ENCODE peak calls at places on chromosome 11, in four cellular contexts. N is PC-3, U is neural progenitor cell, Y is H1. J is an unnamed sample.
A peak's percentile ranks its signal among the peaks of the same experiment; 100 is the strongest.

GRCh38 chr11:128530119-128531091 is 57.0 kb downstream of the ETS1 start:
- DNase-seq in N (peak; percentile 88), U (no peak), Y (no peak), J (no peak)

GRCh38 chr11:64894812-64895452 is 16.5 kb upstream of the EHD1 start:
- DNase-seq in N (no peak), U (no peak), Y (no peak), J (no peak)

GRCh38 chr11:35030716-35031213 is 108.2 kb upstream of the CD44 start:
- DNase-seq in N (peak; percentile 96), U (no peak), Y (no peak), J (peak; percentile 75)

GRCh38 chr11:131295986-131296385 is 74.4 kb upstream of the NTM start:
- DNase-seq in N (no peak), U (no peak), Y (no peak), J (no peak)

GRCh38 chr11:10856689-10857603 is 907 bp downstream of the ZBED5 start:
- DNase-seq in N (peak; percentile 45), U (peak; percentile 66), Y (no peak), J (no peak)

GRCh38 chr11:84817998-84818397 is 809.1 kb downstream of the DLG2 start:
- DNase-seq in N (peak; percentile 97), U (no peak), Y (no peak), J (peak; percentile 40)

GRCh38 chr11:106087815-106088435 is 10.5 kb downstream of the AASDHPPT start:
- DNase-seq in N (peak; percentile 83), U (peak; percentile 54), Y (no peak), J (no peak)

GRCh38 chr11:3835752-3836151 is 5.0 kb downstream of the RHOG start:
- DNase-seq in N (no peak), U (no peak), Y (no peak), J (no peak)

GRCh38 chr11:30585892-30586250 is 282 bp downstream of the MPPED2 start:
- DNase-seq in N (no peak), U (peak; percentile 84), Y (no peak), J (no peak)

GRCh38 chr11:65147352-65148075 is 13.2 kb upstream of the SYVN1 start:
- DNase-seq in N (no peak), U (no peak), Y (no peak), J (no peak)

GRCh38 chr11:60756307-60757032 is at the start of gene MS4A15:
- DNase-seq in N (peak; percentile 83), U (peak; percentile 55), Y (no peak), J (no peak)

GRCh38 chr11:45321669-45322068 is 35.5 kb upstream of the SYT13 start:
- DNase-seq in N (no peak), U (no peak), Y (no peak), J (no peak)

GRCh38 chr11:112805658-112806057 is 155.6 kb upstream of the NCAM1 start:
- DNase-seq in N (no peak), U (no peak), Y (no peak), J (no peak)

GRCh38 chr11:126361400-126361799 is 5.9 kb downstream of the ST3GAL4 start:
- DNase-seq in N (no peak), U (no peak), Y (no peak), J (no peak)

GRCh38 chr11:78560826-78561484 is 13.7 kb downstream of the NARS2 start:
- DNase-seq in N (peak; percentile 39), U (no peak), Y (no peak), J (no peak)

GRCh38 chr11:122656073-122656630 is 630 bp downstream of the UBASH3B start:
- DNase-seq in N (peak; percentile 65), U (peak; percentile 82), Y (no peak), J (no peak)

GRCh38 chr11:59767212-59767611 is 12.0 kb downstream of the STX3 start:
- DNase-seq in N (no peak), U (no peak), Y (no peak), J (no peak)

GRCh38 chr11:115607621-115608191 is 103.5 kb upstream of the CADM1 start:
- DNase-seq in N (no peak), U (peak; percentile 31), Y (no peak), J (no peak)

GRCh38 chr11:69233761-69234136 is 60.2 kb upstream of the MYEOV start:
- DNase-seq in N (no peak), U (no peak), Y (no peak), J (no peak)

GRCh38 chr11:132056689-132057088 is 686.3 kb downstream of the NTM start:
- DNase-seq in N (no peak), U (no peak), Y (no peak), J (no peak)

GRCh38 chr11:44329472-44330230 is 19.7 kb upstream of the ALX4 start:
- DNase-seq in N (no peak), U (no peak), Y (no peak), J (no peak)

GRCh38 chr11:117806906-117807305 is 9.9 kb upstream of the DSCAML1 start:
- DNase-seq in N (no peak), U (no peak), Y (no peak), J (no peak)

GRCh38 chr11:117807482-117808272 is 10.7 kb upstream of the DSCAML1 start:
- DNase-seq in N (peak; percentile 81), U (peak; percentile 81), Y (no peak), J (no peak)

GRCh38 chr11:117805048-117805447 is 8.0 kb upstream of the DSCAML1 start:
- DNase-seq in N (no peak), U (no peak), Y (no peak), J (no peak)

GRCh38 chr11:117808768-117809167 is 11.8 kb upstream of the DSCAML1 start:
- DNase-seq in N (no peak), U (no peak), Y (no peak), J (no peak)

DNA sequence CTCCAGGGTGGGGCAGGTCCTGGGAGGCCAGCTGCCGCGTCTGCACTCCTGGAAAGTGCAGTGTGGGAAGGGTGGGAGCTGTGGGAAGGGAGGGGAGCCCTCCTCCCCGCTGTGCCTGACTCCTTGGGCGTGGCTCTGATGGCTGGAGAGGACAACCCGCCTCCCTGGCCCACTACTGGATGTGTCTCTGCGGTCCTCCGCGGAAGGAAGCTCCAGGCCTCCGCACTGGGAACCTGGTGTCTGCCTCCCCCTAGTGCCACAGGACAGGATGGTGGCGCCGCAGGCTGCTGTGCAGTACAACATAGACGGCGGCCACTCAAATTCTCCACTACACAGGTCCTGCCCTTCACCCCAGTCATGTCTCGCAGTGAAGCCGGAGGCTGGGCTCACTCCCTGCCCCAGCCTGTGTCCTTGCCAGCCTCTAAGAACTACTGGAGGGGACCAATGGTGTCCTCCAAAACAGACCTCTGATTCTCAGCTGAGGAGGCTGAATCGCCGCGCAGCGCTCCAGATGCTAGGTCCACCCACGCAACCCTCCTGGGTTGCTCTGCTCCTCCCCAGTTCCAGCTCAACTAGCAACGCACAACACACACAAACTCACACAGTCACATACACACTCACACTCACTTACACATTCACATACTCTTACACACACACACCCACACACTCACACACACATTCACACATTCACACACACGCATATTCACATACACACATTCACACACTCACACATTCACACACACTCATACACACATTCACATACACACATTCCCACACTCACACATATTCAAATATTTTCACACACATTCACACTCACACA is 12.4 kb upstream of the DSCAML1 start:
- DNase-seq in N (peak; percentile 61), U (peak; percentile 87), Y (no peak), J (no peak)
- H3K4me3 ChIP-seq in N (no peak overlapping the region), U (no peak overlapping the region), Y (no peak overlapping the region), J (no peak overlapping the region)

DNA sequence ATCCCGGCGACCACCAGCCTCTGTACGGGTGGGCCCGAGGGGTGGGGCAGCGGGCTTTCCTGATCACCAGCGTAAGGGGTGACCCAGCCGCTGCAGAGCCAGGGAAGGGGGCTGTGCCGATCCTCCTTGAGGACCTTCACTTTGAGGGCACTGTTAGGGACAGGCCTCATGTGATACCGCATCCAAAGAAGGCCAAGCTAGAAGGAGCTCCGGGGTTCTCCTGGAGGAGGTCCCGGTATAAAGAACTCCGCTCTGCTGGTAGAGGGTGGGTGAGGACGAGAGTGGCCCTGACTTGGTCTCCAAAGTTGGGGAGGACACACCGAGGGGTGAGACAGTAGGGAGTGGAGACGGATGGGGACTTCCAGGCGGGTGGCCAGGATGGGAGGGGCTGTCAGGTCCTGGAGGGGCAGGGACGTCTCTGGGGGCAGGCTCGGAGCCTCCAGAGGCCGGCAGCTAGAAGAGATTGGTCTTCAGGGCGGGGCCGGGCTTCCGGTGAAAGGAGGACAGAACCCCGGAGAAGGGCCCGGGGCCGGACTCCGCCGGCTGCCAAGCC is 4.6 kb downstream of the PHOX2A start:
- DNase-seq in N (peak; percentile 47), U (peak; percentile 73), Y (no peak), J (no peak)
- TF ChIP-seq EZH2 in N (no peak), U (no peak), Y (no peak), J (no peak)

GRCh38 chr11:2097998-2098690 is 41.0 kb downstream of the IGF2 start:
- DNase-seq in N (no peak), U (no peak), Y (no peak), J (no peak)

GRCh38 chr11:2096919-2097301 is 42.3 kb downstream of the IGF2 start:
- DNase-seq in N (no peak), U (no peak), Y (no peak), J (no peak)

GRCh38 chr11:2096001-2096918 is 42.9 kb downstream of the IGF2 start:
- DNase-seq in N (no peak), U (no peak), Y (no peak), J (no peak)

GRCh38 chr11:2098691-2099522 is 40.3 kb downstream of the IGF2 start:
- DNase-seq in N (no peak), U (no peak), Y (no peak), J (no peak)

GRCh38 chr11:2097356-2097997 is 41.7 kb downstream of the IGF2 start:
- DNase-seq in N (peak; percentile 22), U (peak; percentile 92), Y (peak; percentile 33), J (no peak)
- H3K4me2 ChIP-seq in N (no peak overlapping the region), U (peak overlapping the region; percentile 43), Y (peak overlapping the region; percentile 48), J (no peak overlapping the region)

GRCh38 chr11:14645985-14646900 is 2.6 kb downstream of the PDE3B start:
- DNase-seq in N (no peak), U (no peak), Y (no peak), J (no peak)

GRCh38 chr11:14642873-14643696 is 519 bp upstream of the PDE3B start:
- DNase-seq in N (no peak), U (peak; percentile 5), Y (no peak), J (no peak)

GRCh38 chr11:14643697-14644395 is at the start of gene PDE3B:
- DNase-seq in N (peak; percentile 27), U (peak; percentile 92), Y (no peak), J (no peak)

GRCh38 chr11:14644396-14645246 is 1.0 kb downstream of the PDE3B start:
- DNase-seq in N (no peak), U (peak; percentile 65), Y (no peak), J (no peak)

DNA sequence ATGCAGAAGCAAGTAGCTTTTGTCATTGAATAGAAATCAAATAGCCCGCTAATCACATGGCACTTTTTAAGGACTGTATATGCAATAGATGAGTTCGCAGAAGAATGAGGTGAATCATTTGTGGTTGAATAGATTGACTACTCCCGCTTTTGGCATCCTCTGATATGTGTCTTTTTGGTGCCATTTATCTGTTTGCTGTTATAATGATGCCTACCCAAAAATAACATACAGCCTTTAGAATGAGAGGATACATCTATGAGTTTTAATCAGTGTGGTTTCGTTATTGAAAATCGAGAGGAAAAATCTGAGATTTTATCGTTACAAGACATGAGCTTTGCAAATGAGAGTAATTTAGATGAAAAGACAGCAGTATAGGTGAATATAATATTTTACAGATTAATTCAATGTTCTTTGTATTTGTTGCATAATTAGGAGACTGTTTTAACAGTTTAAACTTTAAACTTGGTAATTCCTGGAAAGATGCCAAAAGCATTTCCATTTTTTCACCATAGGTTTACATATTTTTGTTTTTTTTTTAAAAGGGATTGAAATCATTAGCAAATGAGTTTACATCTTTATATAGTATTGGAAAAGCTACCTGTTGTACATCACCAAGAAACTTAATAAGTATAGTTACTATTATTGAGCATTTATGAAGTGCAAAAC is 1.8 kb downstream of the PDE3B start:
- DNase-seq in N (no peak), U (no peak), Y (no peak), J (no peak)
- H3K4me3 ChIP-seq in N (peak overlapping the region; percentile 68), U (peak overlapping the region; percentile 98), Y (peak overlapping the region; percentile 74), J (no peak overlapping the region)

GRCh38 chr11:118117790-118118601 is 31.2 kb upstream of the SMIM35 start:
- DNase-seq in N (no peak), U (no peak), Y (no peak), J (no peak)
- TF ChIP-seq EZH2 in N (no peak), U (no peak), Y (no peak), J (no peak)